ENCODE peak calls at places on chromosomes 4 and X, in six cellular contexts. E is H9, U is trophoblast cell, D is neuronal stem cell, K is mesenchymal stem cell, V is H1. S is an unnamed sample.

GRCh38 chr4:122796801-122797404 is 29.7 kb upstream of the FGF2 start:
- DNase-seq in E (peak), U (no peak), D (no peak), K (no peak), V (peak), S (peak)

GRCh38 chr4:175421506-175421905 is 390.6 kb downstream of the GPM6A start:
- DNase-seq in E (no peak), U (no peak), D (no peak), K (peak), V (no peak), S (peak)

GRCh38 chr4:4712800-4713528 is 146.5 kb upstream of the MSX1 start:
- DNase-seq in E (no peak), U (no peak), D (no peak), K (peak), V (no peak), S (no peak)

GRCh38 chr4:176498857-176499256 is 179.1 kb downstream of the SPCS3 start:
- DNase-seq in E (no peak), U (no peak), D (no peak), K (no peak), V (no peak), S (peak)

GRCh38 chrX:76183289-76184057 is 10.6 kb downstream of the PBDC1 start:
- DNase-seq in E (no peak), U (no peak), D (no peak), K (peak), V (no peak), S (peak)

GRCh38 chr4:184647391-184648101 is 1.7 kb downstream of the CASP3 start:
- DNase-seq in E (no peak), U (no peak), D (no peak), K (peak), V (no peak), S (peak)

GRCh38 chr4:118173956-118174355 is 139.7 kb downstream of the NDST3 start:
- DNase-seq in E (no peak), U (no peak), D (no peak), K (peak), V (no peak), S (peak)

GRCh38 chrX:134990475-134991473 is at the start of gene SMIM10:
- DNase-seq in E (peak), U (peak), D (no peak), K (peak), V (peak), S (peak)

GRCh38 chr4:175705407-175705806 is 106.7 kb downstream of the GPM6A start:
- DNase-seq in E (peak), U (no peak), D (peak), K (no peak), V (peak), S (no peak)

GRCh38 chr4:183960021-183960420 is 54.9 kb downstream of the STOX2 start:
- DNase-seq in E (peak), U (peak), D (peak), K (peak), V (peak), S (peak)

GRCh38 chrX:44580466-44580865 is 37.8 kb upstream of the FUNDC1 start:
- DNase-seq in E (no peak), U (peak), D (no peak), K (peak), V (no peak), S (peak)

GRCh38 chr4:119832731-119833233 is 204.2 kb upstream of the PDE5A start:
- DNase-seq in E (no peak), U (peak), D (no peak), K (no peak), V (no peak), S (no peak)

GRCh38 chrX:475926-476723 is 89.4 kb upstream of the PPP2R3B start:
- DNase-seq in E (no peak), U (peak), D (no peak), K (no peak), V (no peak), S (no peak)

GRCh38 chr4:20432098-20432497 is 180.4 kb downstream of the SLIT2 start:
- DNase-seq in E (no peak), U (no peak), D (peak), K (peak), V (no peak), S (no peak)

GRCh38 chr4:147136308-147136707 is 190.6 kb upstream of the TTC29 start:
- DNase-seq in E (no peak), U (no peak), D (no peak), K (peak), V (no peak), S (peak)

GRCh38 chr4:38734886-38735285 is 47.9 kb downstream of the TLR10 start:
- DNase-seq in E (no peak), U (no peak), D (no peak), K (no peak), V (no peak), S (no peak)

GRCh38 chr4:68693325-68694075 is 23.0 kb upstream of the UGT2B15 start:
- DNase-seq in E (no peak), U (no peak), D (no peak), K (no peak), V (no peak), S (no peak)

GRCh38 chr4:2081540-2081939 is 22.4 kb downstream of the NAT8L start:
- DNase-seq in E (peak), U (no peak), D (no peak), K (no peak), V (peak), S (no peak)

GRCh38 chr4:15659768-15660394 is 4.7 kb upstream of the FBXL5 start:
- DNase-seq in E (no peak), U (peak), D (no peak), K (peak), V (no peak), S (peak)

GRCh38 chr4:171478181-171478580 is 335.0 kb upstream of the GALNTL6 start:
- DNase-seq in E (no peak), U (peak), D (no peak), K (no peak), V (no peak), S (no peak)

DNA sequence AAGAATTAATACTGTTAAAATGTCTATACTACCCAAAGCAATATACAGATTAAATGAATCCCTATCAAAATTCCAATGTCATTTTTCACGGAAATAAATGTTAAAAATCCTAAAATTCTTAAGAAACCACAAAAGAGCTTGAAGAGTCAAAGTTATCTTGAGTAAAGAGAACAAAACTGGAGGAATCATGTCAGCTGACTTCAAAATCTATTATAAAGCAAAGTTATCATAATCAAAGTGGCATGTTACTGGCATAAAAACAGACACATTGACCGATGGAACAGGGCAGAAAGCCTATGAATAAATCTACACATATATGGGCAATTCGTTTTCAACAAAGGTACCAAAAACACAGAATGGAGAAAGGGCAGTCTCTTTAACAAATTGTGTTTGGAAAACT is 579.0 kb downstream of the INPP4B start:
- DNase-seq in E (no peak), U (no peak), D (no peak), K (no peak), V (no peak), S (no peak)
- H4K91ac ChIP-seq in E (no peak), U (no peak), D (no peak), K (no peak), V (no peak), S (peak)

GRCh38 chr4:98700630-98701029 is 42.2 kb upstream of the TSPAN5 start:
- DNase-seq in E (no peak), U (no peak), D (no peak), K (no peak), V (no peak), S (no peak)
- H4K91ac ChIP-seq in E (no peak), U (no peak), D (no peak), K (no peak), V (no peak), S (no peak)

GRCh38 chr4:107740950-107741701 is 21.1 kb upstream of the PAPSS1 start:
- DNase-seq in E (no peak), U (no peak), D (no peak), K (peak), V (no peak), S (peak)
- H4K91ac ChIP-seq in E (no peak), U (no peak), D (no peak), K (peak), V (no peak), S (no peak)

GRCh38 chrX:152733261-152733975 is at the start of the genes CSAG1 and MAGEA12:
- DNase-seq in E (no peak), U (no peak), D (no peak), K (no peak), V (no peak), S (no peak)

GRCh38 chrX:152738560-152738959 is 5.0 kb downstream of the MAGEA12 start:
- DNase-seq in E (no peak), U (no peak), D (no peak), K (no peak), V (no peak), S (no peak)

GRCh38 chrX:152735101-152735500 is 1.5 kb downstream of the MAGEA12 start:
- DNase-seq in E (no peak), U (no peak), D (no peak), K (no peak), V (no peak), S (no peak)

GRCh38 chrX:152735860-152736511 is 2.4 kb downstream of the MAGEA12 start:
- DNase-seq in E (no peak), U (no peak), D (no peak), K (no peak), V (no peak), S (no peak)
- H4K91ac ChIP-seq in E (no peak), U (no peak), D (no peak), K (no peak), V (no peak), S (no peak)

DNA sequence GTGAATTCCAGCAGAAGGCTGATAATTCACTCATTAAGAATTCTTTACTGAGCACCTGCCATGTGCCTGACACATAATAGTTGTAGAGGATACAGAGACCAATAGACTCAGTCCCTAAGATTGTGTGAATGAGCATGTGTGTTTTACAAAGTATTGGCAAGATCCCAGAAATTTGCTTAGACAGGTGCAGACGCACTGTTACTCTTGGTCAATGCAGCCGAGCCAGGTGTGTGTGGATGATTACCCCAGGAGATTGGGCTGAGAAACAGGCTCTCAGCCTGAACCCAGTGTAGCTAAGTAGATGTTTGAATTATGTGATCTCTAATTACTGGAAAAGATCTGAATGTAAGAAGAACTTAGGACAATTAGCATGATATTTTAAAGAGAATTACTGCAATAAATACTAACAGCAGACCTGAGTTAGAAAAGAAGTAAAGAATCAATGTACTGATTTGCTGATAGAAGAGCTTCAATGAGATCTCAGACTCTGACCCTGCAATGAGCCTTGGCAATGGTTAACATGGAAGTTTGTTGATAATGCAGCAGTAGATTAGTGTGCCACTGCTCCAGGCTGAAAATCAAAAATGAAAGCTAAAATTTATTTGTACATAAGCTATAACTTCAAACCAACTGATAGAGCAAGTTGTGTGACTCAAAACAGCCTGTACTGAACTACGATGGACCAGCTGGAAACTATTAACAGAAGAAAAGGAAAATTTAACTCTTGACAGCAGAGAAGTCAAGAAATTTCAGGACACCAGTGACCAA is 32.2 kb upstream of the NDST4 start:
- DNase-seq in E (no peak), U (no peak), D (no peak), K (no peak), V (no peak), S (no peak)
- H4K91ac ChIP-seq in E (no peak), U (no peak), D (no peak), K (no peak), V (no peak), S (no peak)

GRCh38 chr4:169372791-169373190 is 102.0 kb upstream of the SH3RF1 start:
- DNase-seq in E (no peak), U (no peak), D (no peak), K (no peak), V (no peak), S (no peak)

GRCh38 chr4:169361741-169362140 is 91.0 kb upstream of the SH3RF1 start:
- DNase-seq in E (no peak), U (no peak), D (no peak), K (no peak), V (no peak), S (no peak)

GRCh38 chr4:169369634-169370033 is 98.9 kb upstream of the SH3RF1 start:
- DNase-seq in E (no peak), U (no peak), D (no peak), K (no peak), V (no peak), S (no peak)

GRCh38 chr4:169362607-169363006 is 91.9 kb upstream of the SH3RF1 start:
- DNase-seq in E (no peak), U (peak), D (no peak), K (no peak), V (no peak), S (no peak)

GRCh38 chr4:169366821-169367220 is 96.1 kb upstream of the SH3RF1 start:
- DNase-seq in E (no peak), U (no peak), D (no peak), K (no peak), V (no peak), S (no peak)
- H4K91ac ChIP-seq in E (no peak), U (no peak), D (no peak), K (no peak), V (no peak), S (no peak)

DNA sequence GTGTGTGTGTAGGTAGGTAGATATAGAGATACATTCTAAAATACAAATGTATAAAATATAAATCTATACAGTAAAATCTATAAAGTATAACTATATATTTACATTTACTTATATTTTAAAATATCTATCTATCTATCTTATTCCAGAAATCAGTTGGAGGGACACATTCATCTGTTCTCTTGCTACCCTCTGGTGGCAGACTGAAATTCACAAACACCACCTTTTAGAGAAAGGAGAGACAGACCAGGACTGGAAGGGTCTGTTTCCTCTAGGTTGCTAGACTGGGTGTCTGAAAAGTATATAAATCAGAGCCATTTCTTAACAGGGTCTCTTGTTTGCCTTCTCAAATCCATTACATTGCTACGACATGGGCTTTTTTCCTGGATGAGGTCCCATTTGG is 343.0 kb downstream of the OPHN1 start:
- DNase-seq in E (no peak), U (no peak), D (no peak), K (no peak), V (no peak), S (no peak)
- H4K91ac ChIP-seq in E (no peak), U (no peak), D (no peak), K (no peak), V (no peak), S (no peak)

DNA sequence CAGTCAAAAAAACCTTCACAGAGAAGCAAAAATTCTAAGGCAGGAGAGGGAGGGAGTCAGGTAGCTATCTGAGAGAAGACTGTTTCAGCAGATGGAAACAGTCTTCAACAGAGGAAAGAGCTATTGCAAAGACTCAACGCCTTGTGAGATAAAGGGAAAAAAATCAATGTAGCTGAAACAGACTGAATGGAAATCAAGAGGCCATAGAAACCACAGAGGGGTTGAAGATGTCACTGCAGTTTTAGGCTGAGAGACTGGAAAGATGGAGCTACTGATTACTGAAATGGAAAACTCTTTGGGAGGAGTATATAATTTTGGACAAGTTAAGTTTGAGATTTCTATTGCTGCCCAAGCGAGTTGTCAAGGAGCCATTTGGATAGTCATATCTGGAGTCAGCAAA is 28.4 kb upstream of the CXCL8 start:
- DNase-seq in E (no peak), U (no peak), D (no peak), K (no peak), V (no peak), S (no peak)
- H4K91ac ChIP-seq in E (no peak), U (no peak), D (no peak), K (no peak), V (no peak), S (no peak)

DNA sequence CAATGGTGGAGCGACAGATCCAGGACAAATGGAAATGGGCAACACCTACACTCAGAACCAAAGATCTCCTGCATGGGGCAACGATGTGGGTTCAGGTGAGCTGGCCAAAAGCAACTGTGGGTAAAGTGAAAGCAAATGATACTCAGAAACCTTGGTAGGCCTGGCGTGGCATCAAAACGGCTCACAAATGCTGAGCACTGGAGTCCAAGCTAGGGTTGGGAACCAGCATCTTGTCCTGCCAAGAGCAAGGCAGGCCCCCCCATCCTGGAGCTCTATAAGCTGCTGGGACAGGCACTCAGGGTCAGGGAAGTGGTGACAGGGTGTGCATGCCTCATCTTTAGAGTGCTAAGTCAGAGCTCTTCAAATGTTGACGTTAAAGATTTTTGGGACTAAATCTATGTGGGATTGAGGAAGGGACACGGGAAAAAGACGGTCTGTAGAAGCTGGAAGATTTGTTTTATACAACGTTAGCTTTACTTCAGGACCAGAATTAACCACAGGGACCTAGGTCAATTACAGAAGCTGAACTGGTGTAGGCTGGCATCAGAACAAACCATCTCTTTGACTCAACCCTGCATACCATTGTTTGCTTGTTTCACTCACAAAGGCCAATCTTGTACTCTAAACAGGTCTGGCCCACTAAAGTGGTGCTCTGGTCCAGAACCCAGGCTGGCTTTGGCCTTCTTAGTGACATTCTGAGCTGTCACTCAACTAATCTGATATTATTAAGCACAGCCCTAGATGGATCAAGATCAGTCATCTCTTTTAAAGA is 10.7 kb downstream of the ATP8A1 start:
- DNase-seq in E (no peak), U (no peak), D (no peak), K (no peak), V (no peak), S (no peak)
- H4K91ac ChIP-seq in E (no peak), U (no peak), D (no peak), K (no peak), V (no peak), S (no peak)

GRCh38 chr4:110589297-110589696 is 33.6 kb downstream of the PITX2 start:
- DNase-seq in E (no peak), U (peak), D (no peak), K (peak), V (no peak), S (peak)

GRCh38 chr4:110587666-110588285 is 35.1 kb downstream of the PITX2 start:
- DNase-seq in E (peak), U (no peak), D (no peak), K (no peak), V (no peak), S (no peak)

DNA sequence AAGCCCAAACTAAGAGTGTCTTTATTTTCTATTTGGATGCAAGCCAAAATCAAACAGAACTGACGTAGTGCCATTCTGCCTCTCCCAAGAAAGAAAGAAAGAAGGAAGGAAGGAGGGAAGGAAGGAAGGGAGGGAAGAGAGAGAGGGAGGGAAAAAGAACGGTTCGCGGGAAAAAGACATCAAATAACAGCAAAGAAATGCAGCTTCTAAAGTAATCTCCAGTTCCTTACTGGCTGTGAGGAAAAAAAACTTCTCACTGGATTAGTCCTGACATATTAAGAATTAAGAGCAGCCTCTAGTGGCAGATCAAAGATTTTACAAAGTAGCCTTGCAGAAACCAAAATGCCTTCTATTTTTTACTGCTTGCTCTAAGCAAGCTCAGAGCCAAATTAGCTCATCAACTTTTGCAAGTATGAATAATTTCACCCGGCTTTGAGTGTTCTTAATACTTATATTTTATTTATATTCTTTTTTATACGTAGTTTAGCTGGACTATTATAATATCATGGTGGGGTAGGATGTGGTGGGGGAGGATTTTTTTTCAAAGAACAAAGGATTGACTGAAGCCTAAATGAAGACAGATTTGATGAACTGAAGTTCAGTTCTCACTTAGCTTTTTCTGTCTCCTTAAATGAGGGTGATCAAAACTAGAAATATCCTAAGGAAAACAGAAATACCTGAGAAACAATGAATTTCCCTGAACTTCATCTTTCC is 36.6 kb downstream of the PITX2 start:
- DNase-seq in E (no peak), U (peak), D (no peak), K (peak), V (no peak), S (peak)
- H4K91ac ChIP-seq in E (no peak), U (no peak), D (no peak), K (no peak), V (no peak), S (no peak)